ENCODE peak calls at places on chromosome 11, in seven cellular contexts. One of them, this sample, is unnamed.

GRCh38 chr11:110715541-110715940 is 3.3 kb upstream of the ARHGAP20 start:
- DNase-seq in sigmoid colon: no peak
- DNase-seq in K562: no peak
- DNase-seq in upper lobe of left lung: no peak
- DNase-seq in endothelial cell of umbilical vein: no peak
- DNase-seq in stomach: no peak
- DNase-seq in transverse colon: no peak
- DNase-seq in this sample: no peak

GRCh38 chr11:34263462-34264186 is 94.2 kb downstream of the ABTB2 start:
- DNase-seq in endothelial cell of umbilical vein: no peak
- DNase-seq in upper lobe of left lung: no peak
- DNase-seq in transverse colon: peak
- DNase-seq in stomach: peak
- DNase-seq in sigmoid colon: peak
- DNase-seq in K562: no peak
- DNase-seq in this sample: no peak

GRCh38 chr11:74001822-74002286 is 7.0 kb downstream of the UCP3 start:
- DNase-seq in transverse colon: no peak
- DNase-seq in upper lobe of left lung: no peak
- DNase-seq in stomach: no peak
- DNase-seq in endothelial cell of umbilical vein: no peak
- DNase-seq in K562: no peak
- DNase-seq in sigmoid colon: peak
- DNase-seq in this sample: no peak

GRCh38 chr11:33402066-33402465 is 144.9 kb downstream of the HIPK3 start:
- DNase-seq in K562: no peak
- DNase-seq in endothelial cell of umbilical vein: no peak
- DNase-seq in sigmoid colon: no peak
- DNase-seq in transverse colon: no peak
- DNase-seq in upper lobe of left lung: no peak
- DNase-seq in stomach: no peak
- DNase-seq in this sample: no peak

GRCh38 chr11:63592975-63593395 is 21.2 kb downstream of the PLAAT3 start:
- DNase-seq in upper lobe of left lung: no peak
- DNase-seq in stomach: no peak
- DNase-seq in endothelial cell of umbilical vein: no peak
- DNase-seq in K562: peak
- DNase-seq in sigmoid colon: no peak
- DNase-seq in transverse colon: peak
- DNase-seq in this sample: peak

GRCh38 chr11:94740975-94741707 is 27.0 kb upstream of the AMOTL1 start:
- DNase-seq in stomach: no peak
- DNase-seq in sigmoid colon: peak
- DNase-seq in upper lobe of left lung: peak
- DNase-seq in endothelial cell of umbilical vein: peak
- DNase-seq in K562: peak
- DNase-seq in transverse colon: no peak
- DNase-seq in this sample: no peak

GRCh38 chr11:66386171-66387069 is 14.9 kb upstream of the SLC29A2 start:
- DNase-seq in sigmoid colon: peak
- DNase-seq in transverse colon: peak
- DNase-seq in endothelial cell of umbilical vein: peak
- DNase-seq in stomach: peak
- DNase-seq in upper lobe of left lung: no peak
- DNase-seq in K562: peak
- DNase-seq in this sample: peak

GRCh38 chr11:123173040-123173855 is 21.8 kb downstream of the CLMP start:
- DNase-seq in endothelial cell of umbilical vein: no peak
- DNase-seq in transverse colon: no peak
- DNase-seq in sigmoid colon: no peak
- DNase-seq in K562: no peak
- DNase-seq in stomach: no peak
- DNase-seq in upper lobe of left lung: no peak
- DNase-seq in this sample: no peak

GRCh38 chr11:14611939-14612338 is 31.7 kb upstream of the PDE3B start:
- DNase-seq in endothelial cell of umbilical vein: no peak
- DNase-seq in sigmoid colon: no peak
- DNase-seq in transverse colon: no peak
- DNase-seq in K562: no peak
- DNase-seq in upper lobe of left lung: no peak
- DNase-seq in stomach: no peak
- DNase-seq in this sample: no peak

GRCh38 chr11:119578466-119579220 is 150.4 kb downstream of the NECTIN1 start:
- DNase-seq in K562: no peak
- DNase-seq in sigmoid colon: no peak
- DNase-seq in endothelial cell of umbilical vein: no peak
- DNase-seq in stomach: no peak
- DNase-seq in upper lobe of left lung: no peak
- DNase-seq in transverse colon: no peak
- DNase-seq in this sample: no peak

GRCh38 chr11:78715639-78716311 is 141.1 kb upstream of the NARS2 start:
- DNase-seq in stomach: peak
- DNase-seq in K562: peak
- DNase-seq in endothelial cell of umbilical vein: peak
- DNase-seq in sigmoid colon: no peak
- DNase-seq in transverse colon: peak
- DNase-seq in upper lobe of left lung: no peak
- DNase-seq in this sample: no peak

GRCh38 chr11:61972112-61972795 is 4.8 kb upstream of the FTH1 start:
- DNase-seq in transverse colon: no peak
- DNase-seq in upper lobe of left lung: no peak
- DNase-seq in endothelial cell of umbilical vein: no peak
- DNase-seq in stomach: no peak
- DNase-seq in K562: no peak
- DNase-seq in sigmoid colon: no peak
- DNase-seq in this sample: no peak

GRCh38 chr11:12565406-12565805 is 108.8 kb upstream of the TEAD1 start:
- DNase-seq in stomach: no peak
- DNase-seq in upper lobe of left lung: no peak
- DNase-seq in transverse colon: no peak
- DNase-seq in K562: no peak
- DNase-seq in endothelial cell of umbilical vein: no peak
- DNase-seq in sigmoid colon: no peak
- DNase-seq in this sample: no peak

GRCh38 chr11:79953629-79954028 is 512.8 kb upstream of the TENM4 start:
- DNase-seq in stomach: no peak
- DNase-seq in K562: no peak
- DNase-seq in transverse colon: no peak
- DNase-seq in endothelial cell of umbilical vein: no peak
- DNase-seq in upper lobe of left lung: no peak
- DNase-seq in sigmoid colon: no peak
- DNase-seq in this sample: no peak

GRCh38 chr11:34682822-34683221 is 61.9 kb downstream of the EHF start:
- DNase-seq in endothelial cell of umbilical vein: no peak
- DNase-seq in upper lobe of left lung: no peak
- DNase-seq in transverse colon: no peak
- DNase-seq in sigmoid colon: no peak
- DNase-seq in K562: no peak
- DNase-seq in stomach: no peak
- DNase-seq in this sample: no peak

GRCh38 chr11:9895016-9895415 is 231.1 kb downstream of the SWAP70 start:
- DNase-seq in endothelial cell of umbilical vein: no peak
- DNase-seq in sigmoid colon: no peak
- DNase-seq in upper lobe of left lung: no peak
- DNase-seq in transverse colon: no peak
- DNase-seq in K562: no peak
- DNase-seq in stomach: no peak
- DNase-seq in this sample: no peak

GRCh38 chr11:33618363-33618735 is 82.3 kb downstream of the C11orf91 start:
- DNase-seq in transverse colon: no peak
- DNase-seq in endothelial cell of umbilical vein: no peak
- DNase-seq in upper lobe of left lung: peak
- DNase-seq in K562: no peak
- DNase-seq in sigmoid colon: no peak
- DNase-seq in stomach: no peak
- DNase-seq in this sample: no peak

GRCh38 chr11:108620958-108621772 is 27.6 kb upstream of the EXPH5 start:
- DNase-seq in upper lobe of left lung: no peak
- DNase-seq in transverse colon: no peak
- DNase-seq in endothelial cell of umbilical vein: no peak
- DNase-seq in stomach: no peak
- DNase-seq in sigmoid colon: no peak
- DNase-seq in K562: no peak
- DNase-seq in this sample: no peak

GRCh38 chr11:77660947-77661346 is 23.4 kb upstream of the CLNS1A start:
- DNase-seq in transverse colon: no peak
- DNase-seq in endothelial cell of umbilical vein: no peak
- DNase-seq in stomach: no peak
- DNase-seq in sigmoid colon: no peak
- DNase-seq in upper lobe of left lung: no peak
- DNase-seq in K562: no peak
- DNase-seq in this sample: no peak

GRCh38 chr11:16347928-16348685 is 8.2 kb downstream of the SOX6 start:
- DNase-seq in sigmoid colon: no peak
- DNase-seq in endothelial cell of umbilical vein: no peak
- DNase-seq in upper lobe of left lung: no peak
- DNase-seq in K562: no peak
- DNase-seq in transverse colon: no peak
- DNase-seq in stomach: no peak
- DNase-seq in this sample: no peak

GRCh38 chr11:69166186-69167115 is 10.7 kb downstream of the SMIM38 start:
- DNase-seq in K562: peak
- DNase-seq in upper lobe of left lung: peak
- DNase-seq in sigmoid colon: no peak
- DNase-seq in transverse colon: no peak
- DNase-seq in endothelial cell of umbilical vein: peak
- DNase-seq in stomach: no peak
- DNase-seq in this sample: no peak

GRCh38 chr11:119888119-119888518 is 159.1 kb upstream of the NECTIN1 start:
- DNase-seq in sigmoid colon: no peak
- DNase-seq in stomach: no peak
- DNase-seq in endothelial cell of umbilical vein: no peak
- DNase-seq in K562: no peak
- DNase-seq in transverse colon: no peak
- DNase-seq in upper lobe of left lung: no peak
- DNase-seq in this sample: no peak

GRCh38 chr11:115679945-115680344 is 175.7 kb upstream of the CADM1 start:
- DNase-seq in upper lobe of left lung: no peak
- DNase-seq in endothelial cell of umbilical vein: no peak
- DNase-seq in stomach: no peak
- DNase-seq in sigmoid colon: peak
- DNase-seq in transverse colon: no peak
- DNase-seq in K562: no peak
- DNase-seq in this sample: no peak

GRCh38 chr11:5123802-5124521 is 14.2 kb downstream of the OR52A5 start:
- DNase-seq in endothelial cell of umbilical vein: peak
- DNase-seq in stomach: peak
- DNase-seq in upper lobe of left lung: no peak
- DNase-seq in K562: peak
- DNase-seq in transverse colon: peak
- DNase-seq in sigmoid colon: no peak
- DNase-seq in this sample: no peak

GRCh38 chr11:205221-206001 is 1.8 kb downstream of the BET1L start:
- DNase-seq in upper lobe of left lung: no peak
- DNase-seq in stomach: peak
- DNase-seq in transverse colon: no peak
- DNase-seq in K562: no peak
- DNase-seq in sigmoid colon: peak
- DNase-seq in endothelial cell of umbilical vein: no peak
- DNase-seq in this sample: no peak

GRCh38 chr11:3913921-3914320 is 58.5 kb downstream of the STIM1 start:
- DNase-seq in endothelial cell of umbilical vein: no peak
- DNase-seq in upper lobe of left lung: no peak
- DNase-seq in stomach: no peak
- DNase-seq in sigmoid colon: no peak
- DNase-seq in transverse colon: no peak
- DNase-seq in K562: no peak
- DNase-seq in this sample: no peak

GRCh38 chr11:107598225-107599139 is 7.5 kb downstream of the ELMOD1 start:
- DNase-seq in sigmoid colon: no peak
- DNase-seq in K562: no peak
- DNase-seq in transverse colon: no peak
- DNase-seq in stomach: no peak
- DNase-seq in upper lobe of left lung: no peak
- DNase-seq in endothelial cell of umbilical vein: peak
- DNase-seq in this sample: peak

GRCh38 chr11:3195251-3196160 is 23.1 kb downstream of the MRGPRG start:
- DNase-seq in upper lobe of left lung: peak
- DNase-seq in transverse colon: peak
- DNase-seq in sigmoid colon: peak
- DNase-seq in endothelial cell of umbilical vein: peak
- DNase-seq in K562: peak
- DNase-seq in stomach: no peak
- DNase-seq in this sample: no peak

GRCh38 chr11:1757861-1758610 is 5.7 kb downstream of the CTSD start:
- DNase-seq in transverse colon: peak
- DNase-seq in stomach: no peak
- DNase-seq in K562: no peak
- DNase-seq in endothelial cell of umbilical vein: no peak
- DNase-seq in sigmoid colon: no peak
- DNase-seq in upper lobe of left lung: peak
- DNase-seq in this sample: no peak
- TF ChIP-seq POLR2AphosphoS5 in transverse colon: no peak
- TF ChIP-seq POLR2AphosphoS5 in stomach: no peak
- TF ChIP-seq POLR2AphosphoS5 in K562: no peak
- TF ChIP-seq POLR2AphosphoS5 in endothelial cell of umbilical vein: no peak
- TF ChIP-seq POLR2AphosphoS5 in sigmoid colon: no peak
- TF ChIP-seq POLR2AphosphoS5 in upper lobe of left lung: no peak
- TF ChIP-seq POLR2AphosphoS5 in this sample: no peak

GRCh38 chr11:56923116-56923515 is 65.6 kb upstream of the OR5AK2 start:
- DNase-seq in K562: no peak
- DNase-seq in upper lobe of left lung: no peak
- DNase-seq in endothelial cell of umbilical vein: no peak
- DNase-seq in transverse colon: no peak
- DNase-seq in stomach: no peak
- DNase-seq in sigmoid colon: no peak
- DNase-seq in this sample: no peak
- TF ChIP-seq POLR2AphosphoS5 in K562: no peak
- TF ChIP-seq POLR2AphosphoS5 in upper lobe of left lung: no peak
- TF ChIP-seq POLR2AphosphoS5 in endothelial cell of umbilical vein: no peak
- TF ChIP-seq POLR2AphosphoS5 in transverse colon: no peak
- TF ChIP-seq POLR2AphosphoS5 in stomach: no peak
- TF ChIP-seq POLR2AphosphoS5 in sigmoid colon: no peak
- TF ChIP-seq POLR2AphosphoS5 in this sample: no peak

GRCh38 chr11:47328449-47329390 is 23.8 kb downstream of the MYBPC3 start:
- DNase-seq in K562: no peak
- DNase-seq in upper lobe of left lung: peak
- DNase-seq in sigmoid colon: no peak
- DNase-seq in stomach: no peak
- DNase-seq in transverse colon: no peak
- DNase-seq in endothelial cell of umbilical vein: no peak
- DNase-seq in this sample: no peak
- TF ChIP-seq POLR2AphosphoS5 in K562: no peak
- TF ChIP-seq POLR2AphosphoS5 in upper lobe of left lung: no peak
- TF ChIP-seq POLR2AphosphoS5 in sigmoid colon: no peak
- TF ChIP-seq POLR2AphosphoS5 in stomach: no peak
- TF ChIP-seq POLR2AphosphoS5 in transverse colon: no peak
- TF ChIP-seq POLR2AphosphoS5 in endothelial cell of umbilical vein: no peak
- TF ChIP-seq POLR2AphosphoS5 in this sample: no peak

DNA sequence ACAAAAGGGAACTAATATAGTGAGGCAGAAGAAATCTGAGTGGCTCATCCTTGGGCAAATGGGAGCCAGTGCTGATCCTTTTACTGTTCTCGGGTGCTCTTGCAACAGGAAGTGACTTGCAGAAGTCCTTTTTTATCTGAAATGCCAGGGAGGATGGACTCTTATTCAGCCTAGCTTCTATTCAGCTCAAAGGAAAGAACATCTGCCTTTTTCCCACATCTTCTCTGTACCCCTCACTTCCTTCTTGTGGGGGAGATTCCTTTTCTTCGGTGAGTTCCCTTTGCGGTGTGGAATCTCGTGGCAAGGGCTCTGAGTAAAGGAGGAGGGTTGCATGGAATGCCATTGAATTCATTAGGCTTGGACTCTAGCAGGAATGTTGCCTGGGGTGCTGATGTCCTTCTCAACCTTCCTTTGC is 76.2 kb downstream of the ZBTB16 start:
- DNase-seq in endothelial cell of umbilical vein: no peak
- DNase-seq in stomach: no peak
- DNase-seq in upper lobe of left lung: no peak
- DNase-seq in transverse colon: no peak
- DNase-seq in sigmoid colon: peak
- DNase-seq in K562: no peak
- DNase-seq in this sample: no peak
- TF ChIP-seq POLR2AphosphoS5 in endothelial cell of umbilical vein: no peak
- TF ChIP-seq POLR2AphosphoS5 in stomach: no peak
- TF ChIP-seq POLR2AphosphoS5 in upper lobe of left lung: peak
- TF ChIP-seq POLR2AphosphoS5 in transverse colon: no peak
- TF ChIP-seq POLR2AphosphoS5 in sigmoid colon: peak
- TF ChIP-seq POLR2AphosphoS5 in K562: no peak
- TF ChIP-seq POLR2AphosphoS5 in this sample: peak